ENCODE peak calls at places on chromosome 1, in nine cellular contexts. Z, V, Y, B, X, U, D, J and L are unnamed samples.

GRCh38 chr1:223670458-223671159 is 5.1 kb upstream of the CAPN8 start:
- DNase-seq in U (no peak), Z (peak; percentile 30), J (no peak), V (peak; percentile 29), B (peak; percentile 31), Y (peak; percentile 78), X (peak; percentile 9), D (peak; percentile 63), L (no peak)

GRCh38 chr1:89527750-89528381 is 3.2 kb downstream of the LRRC8B start:
- DNase-seq in U (no peak), V (no peak), B (no peak), Z (no peak), X (no peak), J (no peak), Y (no peak), D (no peak), L (no peak)

GRCh38 chr1:165910764-165911421 is 83.5 kb downstream of the UCK2 start:
- DNase-seq in Z (no peak), D (peak; percentile 62), J (peak; percentile 37), U (peak; percentile 27), V (no peak), B (peak; percentile 55), Y (no peak), X (no peak), L (no peak)

GRCh38 chr1:59360170-59360569 is 63.3 kb downstream of the FGGY start:
- DNase-seq in B (peak; percentile 93), J (no peak), D (no peak), U (no peak), Z (peak; percentile 85), V (no peak), Y (peak; percentile 60), X (peak; percentile 67), L (no peak)

GRCh38 chr1:227459977-227460376 is 103.4 kb upstream of the ZNF678 start:
- DNase-seq in U (no peak), D (no peak), Z (no peak), X (no peak), Y (no peak), V (no peak), J (no peak), B (no peak), L (no peak)

GRCh38 chr1:22212400-22213233 is 69.7 kb upstream of the WNT4 start:
- DNase-seq in U (no peak), B (no peak), Z (no peak), V (no peak), Y (no peak), D (no peak), X (no peak), J (no peak), L (no peak)

GRCh38 chr1:245673920-245674414 is 519.2 kb downstream of the KIF26B start:
- DNase-seq in B (peak; percentile 40), U (no peak), Z (peak; percentile 10), Y (peak; percentile 44), X (no peak), J (no peak), D (no peak), V (no peak), L (no peak)

GRCh38 chr1:41019353-41019745 is 2.2 kb downstream of the SLFNL1 start:
- DNase-seq in B (no peak), X (no peak), V (no peak), Z (no peak), Y (no peak), U (no peak), D (no peak), J (no peak), L (no peak)

GRCh38 chr1:162417650-162418049 is 5.7 kb upstream of the SH2D1B start:
- DNase-seq in D (no peak), Y (no peak), V (no peak), Z (no peak), B (no peak), U (no peak), J (no peak), X (no peak), L (no peak)

GRCh38 chr1:78070758-78071157 is 25.0 kb downstream of the GIPC2 start:
- DNase-seq in U (no peak), Y (peak; percentile 88), D (no peak), B (peak; percentile 72), X (peak; percentile 70), V (no peak), Z (peak; percentile 55), J (no peak), L (no peak)

GRCh38 chr1:179143332-179143731 is 61.5 kb downstream of the TOR3A start:
- DNase-seq in Y (peak; percentile 89), V (no peak), Z (peak; percentile 94), X (peak; percentile 65), D (no peak), J (no peak), U (no peak), B (peak; percentile 97), L (no peak)

GRCh38 chr1:33169290-33170055 is 12.4 kb downstream of the TRIM62 start:
- DNase-seq in B (peak; percentile 47), V (no peak), D (no peak), Y (peak; percentile 60), Z (peak; percentile 20), U (no peak), X (peak; percentile 42), J (no peak), L (no peak)

GRCh38 chr1:93847811-93848288 is 31.2 kb downstream of the DNTTIP2 start:
- DNase-seq in J (peak; percentile 51), V (peak; percentile 39), Z (peak; percentile 71), X (peak; percentile 68), D (peak; percentile 78), B (peak; percentile 69), U (peak; percentile 70), Y (peak; percentile 82), L (peak; percentile 67)

GRCh38 chr1:93845554-93846150 is 33.4 kb downstream of the DNTTIP2 start:
- DNase-seq in X (peak; percentile 92), Z (peak; percentile 93), B (peak; percentile 95), J (no peak), Y (peak; percentile 81), D (peak; percentile 31), V (no peak), U (no peak), L (no peak)

GRCh38 chr1:93848352-93848883 is 30.6 kb downstream of the DNTTIP2 start:
- DNase-seq in B (no peak), Y (no peak), Z (no peak), J (no peak), V (no peak), U (no peak), D (no peak), X (no peak), L (no peak)

GRCh38 chr1:93846151-93846928 is 32.7 kb downstream of the DNTTIP2 start:
- DNase-seq in U (peak; percentile 89), J (peak; percentile 86), V (peak; percentile 75), Z (peak; percentile 82), D (peak; percentile 93), Y (peak; percentile 94), B (peak; percentile 56), X (peak; percentile 79), L (peak; percentile 85)

GRCh38 chr1:93846929-93847810 is 31.8 kb downstream of the DNTTIP2 start:
- DNase-seq in Z (peak; percentile 90), U (peak; percentile 84), J (peak; percentile 89), Y (peak; percentile 92), V (peak; percentile 75), B (peak; percentile 89), X (peak; percentile 71), D (peak; percentile 91), L (peak; percentile 91)
- TF ChIP-seq CTCF in Z (no peak), U (no peak), J (no peak), Y (no peak), V (peak; percentile 33), B (no peak), X (no peak), D (no peak), L (no peak)

GRCh38 chr1:189149547-189150375 is 1327.9 kb downstream of the BRINP3 start:
- DNase-seq in Y (no peak), Z (no peak), D (peak; percentile 65), J (no peak), B (no peak), X (no peak), V (no peak), U (no peak), L (no peak)
- TF ChIP-seq CTCF in Y (no peak), Z (no peak), D (no peak), J (no peak), B (no peak), X (no peak), V (peak; percentile 32), U (no peak), L (no peak)

DNA sequence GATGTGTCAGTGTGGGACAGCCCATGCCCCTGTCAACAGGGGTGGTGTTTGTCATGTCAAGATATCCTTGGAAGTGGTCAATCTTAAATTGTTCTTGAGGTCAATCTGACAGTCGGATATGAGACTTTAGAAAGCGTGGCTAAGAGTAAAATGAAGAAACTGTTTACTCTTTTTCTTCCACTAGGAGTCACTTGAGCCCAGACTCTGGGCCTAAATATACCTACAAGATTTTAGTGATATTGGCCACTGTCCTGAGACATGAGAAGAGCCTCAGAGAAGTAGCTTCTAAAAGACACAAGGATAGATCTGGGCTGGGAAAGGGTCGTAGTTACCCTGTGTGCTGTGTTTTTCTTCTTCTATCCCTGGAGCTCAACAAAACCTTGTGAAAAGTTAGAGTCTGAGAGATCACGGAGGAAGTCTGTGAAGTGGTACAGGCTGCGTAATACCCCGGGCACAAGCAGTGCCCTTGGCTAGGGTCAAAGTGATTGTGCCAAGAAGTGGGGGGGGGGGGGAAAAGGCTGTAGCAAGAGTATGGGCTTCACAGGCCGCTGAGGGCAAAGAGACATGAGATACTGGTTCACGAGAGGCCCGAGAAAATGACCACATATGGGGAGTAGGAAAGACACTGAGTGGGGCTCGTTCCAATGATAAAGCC is 355.2 kb upstream of the GREM2 start:
- DNase-seq in D (no peak), U (no peak), X (peak; percentile 9), B (peak; percentile 9), Z (no peak), Y (peak; percentile 45), V (no peak), J (no peak), L (no peak)
- TF ChIP-seq CTCF in D (peak; percentile 8), U (no peak), X (peak; percentile 39), B (peak; percentile 9), Z (no peak), Y (no peak), V (peak; percentile 57), J (no peak), L (no peak)

GRCh38 chr1:154478639-154479038 is 23.4 kb upstream of the TDRD10 start:
- DNase-seq in D (no peak), U (no peak), Z (peak; percentile 62), B (peak; percentile 48), V (no peak), X (no peak), Y (no peak), J (no peak), L (no peak)
- TF ChIP-seq CTCF in D (no peak), U (no peak), Z (peak; percentile 18), B (no peak), V (no peak), X (no peak), Y (no peak), J (no peak), L (no peak)